ENCODE peak calls at places on chromosome 16, in eight cellular contexts. One of them, this sample, is unnamed.

GRCh38 chr16:19809121-19809635 is 75.5 kb downstream of the GPRC5B start:
- DNase-seq in DMS79: no peak
- DNase-seq in T47D: no peak
- DNase-seq in ACHN: no peak
- DNase-seq in EH: peak; percentile 6
- DNase-seq in ovary: no peak
- DNase-seq in astrocyte of the hippocampus: peak; percentile 50
- DNase-seq in effector memory CD4-positive, alpha-beta T cell: no peak
- DNase-seq in this sample: peak; percentile 49

GRCh38 chr16:46975165-46975564 is 1.7 kb upstream of the DNAJA2 start:
- DNase-seq in ovary: no peak
- DNase-seq in T47D: no peak
- DNase-seq in EH: no peak
- DNase-seq in DMS79: no peak
- DNase-seq in effector memory CD4-positive, alpha-beta T cell: no peak
- DNase-seq in ACHN: no peak
- DNase-seq in astrocyte of the hippocampus: no peak
- DNase-seq in this sample: no peak

GRCh38 chr16:13331918-13332317 is 430.5 kb downstream of the SHISA9 start:
- DNase-seq in ovary: no peak
- DNase-seq in astrocyte of the hippocampus: no peak
- DNase-seq in T47D: no peak
- DNase-seq in ACHN: no peak
- DNase-seq in effector memory CD4-positive, alpha-beta T cell: no peak
- DNase-seq in EH: no peak
- DNase-seq in DMS79: no peak
- DNase-seq in this sample: no peak

GRCh38 chr16:83470406-83470805 is 337.4 kb upstream of the HSBP1 start:
- DNase-seq in ovary: no peak
- DNase-seq in T47D: no peak
- DNase-seq in astrocyte of the hippocampus: peak; percentile 67
- DNase-seq in effector memory CD4-positive, alpha-beta T cell: no peak
- DNase-seq in DMS79: no peak
- DNase-seq in EH: peak; percentile 86
- DNase-seq in ACHN: peak; percentile 9
- DNase-seq in this sample: no peak

GRCh38 chr16:64365448-64365858 is 756.4 kb downstream of the CDH11 start:
- DNase-seq in ACHN: no peak
- DNase-seq in DMS79: no peak
- DNase-seq in ovary: no peak
- DNase-seq in effector memory CD4-positive, alpha-beta T cell: no peak
- DNase-seq in T47D: no peak
- DNase-seq in EH: peak; percentile 54
- DNase-seq in astrocyte of the hippocampus: no peak
- DNase-seq in this sample: no peak

GRCh38 chr16:31701734-31702133 is 171.9 kb upstream of the ZNF267 start:
- DNase-seq in EH: no peak
- DNase-seq in ovary: no peak
- DNase-seq in effector memory CD4-positive, alpha-beta T cell: no peak
- DNase-seq in T47D: no peak
- DNase-seq in ACHN: no peak
- DNase-seq in astrocyte of the hippocampus: no peak
- DNase-seq in DMS79: no peak
- DNase-seq in this sample: no peak

GRCh38 chr16:50275428-50276127 is 9.2 kb downstream of the ADCY7 start:
- DNase-seq in astrocyte of the hippocampus: no peak
- DNase-seq in DMS79: no peak
- DNase-seq in ACHN: no peak
- DNase-seq in ovary: no peak
- DNase-seq in EH: no peak
- DNase-seq in effector memory CD4-positive, alpha-beta T cell: no peak
- DNase-seq in T47D: no peak
- DNase-seq in this sample: no peak

GRCh38 chr16:61412562-61412961 is 623.7 kb downstream of the CDH8 start:
- DNase-seq in ACHN: no peak
- DNase-seq in effector memory CD4-positive, alpha-beta T cell: no peak
- DNase-seq in T47D: no peak
- DNase-seq in EH: no peak
- DNase-seq in ovary: no peak
- DNase-seq in astrocyte of the hippocampus: no peak
- DNase-seq in DMS79: no peak
- DNase-seq in this sample: no peak

GRCh38 chr16:62254847-62255246 is 218.6 kb upstream of the CDH8 start:
- DNase-seq in effector memory CD4-positive, alpha-beta T cell: no peak
- DNase-seq in ACHN: no peak
- DNase-seq in EH: no peak
- DNase-seq in T47D: no peak
- DNase-seq in astrocyte of the hippocampus: no peak
- DNase-seq in ovary: no peak
- DNase-seq in DMS79: no peak
- DNase-seq in this sample: no peak

This sample was measured in sigmoid colon.